ENCODE peak calls at places on chromosomes 5 and 9, in ten cellular contexts. One of them, this sample, is unnamed.

GRCh38 chr9:34177906-34178697 is 741 bp upstream of the UBAP1 start:
- DNase-seq in effector memory CD8-positive, alpha-beta T cell: no peak
- DNase-seq in NCI-H2107: no peak
- DNase-seq in stimulated activated CD4-positive, alpha-beta T cell treated with anti-CD3 and anti-CD28 coated beads, Interleukin-1b, Interleukin-23, amount 100 ng/mL, for 24 hours: no peak
- DNase-seq in cerebellum: no peak
- DNase-seq in AG08396: no peak
- DNase-seq in fibroblast of the aortic adventitia: no peak
- DNase-seq in AG04450: no peak
- DNase-seq in A549: no peak
- DNase-seq in activated CD8-positive, alpha-beta memory T cell treated with anti-CD3 and anti-CD28 coated beads for 24 hours: no peak
- DNase-seq in this sample: no peak

GRCh38 chr9:126420643-126421564 is 94.3 kb downstream of the MVB12B start:
- DNase-seq in effector memory CD8-positive, alpha-beta T cell: no peak
- DNase-seq in NCI-H2107: no peak
- DNase-seq in stimulated activated CD4-positive, alpha-beta T cell treated with anti-CD3 and anti-CD28 coated beads, Interleukin-1b, Interleukin-23, amount 100 ng/mL, for 24 hours: no peak
- DNase-seq in cerebellum: no peak
- DNase-seq in AG08396: peak
- DNase-seq in fibroblast of the aortic adventitia: no peak
- DNase-seq in AG04450: no peak
- DNase-seq in A549: peak
- DNase-seq in activated CD8-positive, alpha-beta memory T cell treated with anti-CD3 and anti-CD28 coated beads for 24 hours: no peak
- DNase-seq in this sample: peak

GRCh38 chr9:134724231-134724911 is 82.8 kb downstream of the COL5A1 start:
- DNase-seq in effector memory CD8-positive, alpha-beta T cell: no peak
- DNase-seq in NCI-H2107: no peak
- DNase-seq in stimulated activated CD4-positive, alpha-beta T cell treated with anti-CD3 and anti-CD28 coated beads, Interleukin-1b, Interleukin-23, amount 100 ng/mL, for 24 hours: no peak
- DNase-seq in cerebellum: no peak
- DNase-seq in AG08396: peak
- DNase-seq in fibroblast of the aortic adventitia: peak
- DNase-seq in AG04450: no peak
- DNase-seq in A549: no peak
- DNase-seq in activated CD8-positive, alpha-beta memory T cell treated with anti-CD3 and anti-CD28 coated beads for 24 hours: no peak
- DNase-seq in this sample: no peak

GRCh38 chr5:139855451-139855850 is 59.8 kb downstream of the PSD2 start:
- DNase-seq in effector memory CD8-positive, alpha-beta T cell: no peak
- DNase-seq in NCI-H2107: no peak
- DNase-seq in stimulated activated CD4-positive, alpha-beta T cell treated with anti-CD3 and anti-CD28 coated beads, Interleukin-1b, Interleukin-23, amount 100 ng/mL, for 24 hours: no peak
- DNase-seq in cerebellum: no peak
- DNase-seq in AG08396: no peak
- DNase-seq in fibroblast of the aortic adventitia: no peak
- DNase-seq in AG04450: no peak
- DNase-seq in A549: no peak
- DNase-seq in activated CD8-positive, alpha-beta memory T cell treated with anti-CD3 and anti-CD28 coated beads for 24 hours: no peak
- DNase-seq in this sample: no peak

GRCh38 chr5:149471406-149472183 is 79.6 kb downstream of the CSNK1A1 start:
- DNase-seq in effector memory CD8-positive, alpha-beta T cell: no peak
- DNase-seq in NCI-H2107: no peak
- DNase-seq in stimulated activated CD4-positive, alpha-beta T cell treated with anti-CD3 and anti-CD28 coated beads, Interleukin-1b, Interleukin-23, amount 100 ng/mL, for 24 hours: no peak
- DNase-seq in cerebellum: no peak
- DNase-seq in AG08396: no peak
- DNase-seq in fibroblast of the aortic adventitia: no peak
- DNase-seq in AG04450: no peak
- DNase-seq in A549: peak
- DNase-seq in activated CD8-positive, alpha-beta memory T cell treated with anti-CD3 and anti-CD28 coated beads for 24 hours: no peak
- DNase-seq in this sample: peak

GRCh38 chr9:128903871-128904371 is 16.9 kb upstream of the PHYHD1 start:
- DNase-seq in effector memory CD8-positive, alpha-beta T cell: no peak
- DNase-seq in NCI-H2107: no peak
- DNase-seq in stimulated activated CD4-positive, alpha-beta T cell treated with anti-CD3 and anti-CD28 coated beads, Interleukin-1b, Interleukin-23, amount 100 ng/mL, for 24 hours: no peak
- DNase-seq in cerebellum: no peak
- DNase-seq in AG08396: no peak
- DNase-seq in fibroblast of the aortic adventitia: no peak
- DNase-seq in AG04450: no peak
- DNase-seq in A549: no peak
- DNase-seq in activated CD8-positive, alpha-beta memory T cell treated with anti-CD3 and anti-CD28 coated beads for 24 hours: no peak
- DNase-seq in this sample: no peak

GRCh38 chr5:67404261-67405100 is 207.9 kb upstream of the CD180 start:
- DNase-seq in effector memory CD8-positive, alpha-beta T cell: no peak
- DNase-seq in NCI-H2107: no peak
- DNase-seq in stimulated activated CD4-positive, alpha-beta T cell treated with anti-CD3 and anti-CD28 coated beads, Interleukin-1b, Interleukin-23, amount 100 ng/mL, for 24 hours: no peak
- DNase-seq in cerebellum: no peak
- DNase-seq in AG08396: peak
- DNase-seq in fibroblast of the aortic adventitia: peak
- DNase-seq in AG04450: no peak
- DNase-seq in A549: peak
- DNase-seq in activated CD8-positive, alpha-beta memory T cell treated with anti-CD3 and anti-CD28 coated beads for 24 hours: no peak
- DNase-seq in this sample: no peak

GRCh38 chr9:132823370-132824144 is 54.5 kb downstream of the AK8 start:
- DNase-seq in effector memory CD8-positive, alpha-beta T cell: no peak
- DNase-seq in NCI-H2107: no peak
- DNase-seq in stimulated activated CD4-positive, alpha-beta T cell treated with anti-CD3 and anti-CD28 coated beads, Interleukin-1b, Interleukin-23, amount 100 ng/mL, for 24 hours: no peak
- DNase-seq in cerebellum: no peak
- DNase-seq in AG08396: no peak
- DNase-seq in fibroblast of the aortic adventitia: no peak
- DNase-seq in AG04450: no peak
- DNase-seq in A549: no peak
- DNase-seq in activated CD8-positive, alpha-beta memory T cell treated with anti-CD3 and anti-CD28 coated beads for 24 hours: no peak
- DNase-seq in this sample: no peak

GRCh38 chr5:168292783-168293696 is 1.6 kb downstream of the WWC1 start:
- DNase-seq in effector memory CD8-positive, alpha-beta T cell: no peak
- DNase-seq in NCI-H2107: no peak
- DNase-seq in stimulated activated CD4-positive, alpha-beta T cell treated with anti-CD3 and anti-CD28 coated beads, Interleukin-1b, Interleukin-23, amount 100 ng/mL, for 24 hours: no peak
- DNase-seq in cerebellum: no peak
- DNase-seq in AG08396: no peak
- DNase-seq in fibroblast of the aortic adventitia: no peak
- DNase-seq in AG04450: no peak
- DNase-seq in A549: no peak
- DNase-seq in activated CD8-positive, alpha-beta memory T cell treated with anti-CD3 and anti-CD28 coated beads for 24 hours: no peak
- DNase-seq in this sample: no peak

GRCh38 chr5:179763215-179763945 is 30.4 kb upstream of the LTC4S start:
- DNase-seq in effector memory CD8-positive, alpha-beta T cell: peak
- DNase-seq in NCI-H2107: no peak
- DNase-seq in stimulated activated CD4-positive, alpha-beta T cell treated with anti-CD3 and anti-CD28 coated beads, Interleukin-1b, Interleukin-23, amount 100 ng/mL, for 24 hours: peak
- DNase-seq in cerebellum: peak
- DNase-seq in AG08396: peak
- DNase-seq in fibroblast of the aortic adventitia: peak
- DNase-seq in AG04450: peak
- DNase-seq in A549: peak
- DNase-seq in activated CD8-positive, alpha-beta memory T cell treated with anti-CD3 and anti-CD28 coated beads for 24 hours: peak
- DNase-seq in this sample: peak

GRCh38 chr9:72322259-72322658 is 42.7 kb downstream of the ZFAND5 start:
- DNase-seq in effector memory CD8-positive, alpha-beta T cell: no peak
- DNase-seq in NCI-H2107: no peak
- DNase-seq in stimulated activated CD4-positive, alpha-beta T cell treated with anti-CD3 and anti-CD28 coated beads, Interleukin-1b, Interleukin-23, amount 100 ng/mL, for 24 hours: no peak
- DNase-seq in cerebellum: no peak
- DNase-seq in AG08396: no peak
- DNase-seq in fibroblast of the aortic adventitia: peak
- DNase-seq in AG04450: no peak
- DNase-seq in A549: no peak
- DNase-seq in activated CD8-positive, alpha-beta memory T cell treated with anti-CD3 and anti-CD28 coated beads for 24 hours: no peak
- DNase-seq in this sample: no peak

GRCh38 chr5:69364414-69364813 is 4.9 kb downstream of the AK6 start:
- DNase-seq in effector memory CD8-positive, alpha-beta T cell: no peak
- DNase-seq in NCI-H2107: no peak
- DNase-seq in stimulated activated CD4-positive, alpha-beta T cell treated with anti-CD3 and anti-CD28 coated beads, Interleukin-1b, Interleukin-23, amount 100 ng/mL, for 24 hours: no peak
- DNase-seq in cerebellum: no peak
- DNase-seq in AG08396: peak
- DNase-seq in fibroblast of the aortic adventitia: peak
- DNase-seq in AG04450: no peak
- DNase-seq in A549: peak
- DNase-seq in activated CD8-positive, alpha-beta memory T cell treated with anti-CD3 and anti-CD28 coated beads for 24 hours: no peak
- DNase-seq in this sample: no peak

GRCh38 chr5:123474238-123474637 is 37.7 kb upstream of the CSNK1G3 start:
- DNase-seq in effector memory CD8-positive, alpha-beta T cell: no peak
- DNase-seq in NCI-H2107: no peak
- DNase-seq in stimulated activated CD4-positive, alpha-beta T cell treated with anti-CD3 and anti-CD28 coated beads, Interleukin-1b, Interleukin-23, amount 100 ng/mL, for 24 hours: no peak
- DNase-seq in cerebellum: no peak
- DNase-seq in AG08396: no peak
- DNase-seq in fibroblast of the aortic adventitia: no peak
- DNase-seq in AG04450: no peak
- DNase-seq in A549: no peak
- DNase-seq in activated CD8-positive, alpha-beta memory T cell treated with anti-CD3 and anti-CD28 coated beads for 24 hours: no peak
- DNase-seq in this sample: no peak

GRCh38 chr9:127825319-127826051 is 22.8 kb downstream of the FPGS start:
- DNase-seq in effector memory CD8-positive, alpha-beta T cell: no peak
- DNase-seq in NCI-H2107: no peak
- DNase-seq in stimulated activated CD4-positive, alpha-beta T cell treated with anti-CD3 and anti-CD28 coated beads, Interleukin-1b, Interleukin-23, amount 100 ng/mL, for 24 hours: no peak
- DNase-seq in cerebellum: peak
- DNase-seq in AG08396: no peak
- DNase-seq in fibroblast of the aortic adventitia: no peak
- DNase-seq in AG04450: no peak
- DNase-seq in A549: peak
- DNase-seq in activated CD8-positive, alpha-beta memory T cell treated with anti-CD3 and anti-CD28 coated beads for 24 hours: no peak
- DNase-seq in this sample: no peak

GRCh38 chr5:99122976-99123375 is 194.2 kb upstream of the CHD1 start:
- DNase-seq in effector memory CD8-positive, alpha-beta T cell: no peak
- DNase-seq in NCI-H2107: no peak
- DNase-seq in stimulated activated CD4-positive, alpha-beta T cell treated with anti-CD3 and anti-CD28 coated beads, Interleukin-1b, Interleukin-23, amount 100 ng/mL, for 24 hours: no peak
- DNase-seq in cerebellum: no peak
- DNase-seq in AG08396: no peak
- DNase-seq in fibroblast of the aortic adventitia: no peak
- DNase-seq in AG04450: no peak
- DNase-seq in A549: no peak
- DNase-seq in activated CD8-positive, alpha-beta memory T cell treated with anti-CD3 and anti-CD28 coated beads for 24 hours: no peak
- DNase-seq in this sample: no peak

GRCh38 chr5:141853895-141854626 is 24.1 kb downstream of the PCDH1 start:
- DNase-seq in effector memory CD8-positive, alpha-beta T cell: no peak
- DNase-seq in NCI-H2107: no peak
- DNase-seq in stimulated activated CD4-positive, alpha-beta T cell treated with anti-CD3 and anti-CD28 coated beads, Interleukin-1b, Interleukin-23, amount 100 ng/mL, for 24 hours: no peak
- DNase-seq in cerebellum: no peak
- DNase-seq in AG08396: no peak
- DNase-seq in fibroblast of the aortic adventitia: no peak
- DNase-seq in AG04450: no peak
- DNase-seq in A549: no peak
- DNase-seq in activated CD8-positive, alpha-beta memory T cell treated with anti-CD3 and anti-CD28 coated beads for 24 hours: no peak
- DNase-seq in this sample: no peak

GRCh38 chr9:136726631-136727191 is 14.3 kb downstream of the DIPK1B start:
- DNase-seq in effector memory CD8-positive, alpha-beta T cell: peak
- DNase-seq in NCI-H2107: no peak
- DNase-seq in stimulated activated CD4-positive, alpha-beta T cell treated with anti-CD3 and anti-CD28 coated beads, Interleukin-1b, Interleukin-23, amount 100 ng/mL, for 24 hours: no peak
- DNase-seq in cerebellum: no peak
- DNase-seq in AG08396: peak
- DNase-seq in fibroblast of the aortic adventitia: peak
- DNase-seq in AG04450: no peak
- DNase-seq in A549: no peak
- DNase-seq in activated CD8-positive, alpha-beta memory T cell treated with anti-CD3 and anti-CD28 coated beads for 24 hours: peak
- DNase-seq in this sample: no peak

GRCh38 chr5:96433066-96433447 is at the start of gene PCSK1:
- DNase-seq in effector memory CD8-positive, alpha-beta T cell: no peak
- DNase-seq in NCI-H2107: peak
- DNase-seq in stimulated activated CD4-positive, alpha-beta T cell treated with anti-CD3 and anti-CD28 coated beads, Interleukin-1b, Interleukin-23, amount 100 ng/mL, for 24 hours: no peak
- DNase-seq in cerebellum: no peak
- DNase-seq in AG08396: no peak
- DNase-seq in fibroblast of the aortic adventitia: no peak
- DNase-seq in AG04450: no peak
- DNase-seq in A549: no peak
- DNase-seq in activated CD8-positive, alpha-beta memory T cell treated with anti-CD3 and anti-CD28 coated beads for 24 hours: no peak
- DNase-seq in this sample: peak